ENCODE peak calls at places on chromosomes 12 and 14, in seven cellular contexts. E is colonic mucosa, Y is MM.1S, R is DND-41, G is fibroblast of lung, I is H9, B is IMR-90. J is an unnamed sample.

GRCh38 chr12:85260904-85261303 is 19.1 kb upstream of the ALX1 start:
- DNase-seq in I (no peak), G (no peak), B (no peak), Y (no peak), E (no peak), R (no peak), J (no peak)

GRCh38 chr12:4438834-4439596 is 6.6 kb downstream of the FGF6 start:
- DNase-seq in R (no peak), Y (no peak), B (no peak), E (peak), G (no peak), I (no peak), J (no peak)

GRCh38 chr12:29187756-29188155 is 38.7 kb downstream of the FAR2 start:
- DNase-seq in E (no peak), G (no peak), B (no peak), Y (no peak), R (no peak), I (no peak), J (no peak)

GRCh38 chr12:63766498-63766897 is 13.2 kb upstream of the RXYLT1 start:
- DNase-seq in B (no peak), G (no peak), I (no peak), R (no peak), E (no peak), Y (no peak), J (no peak)

GRCh38 chr12:19435831-19436497 is 3.3 kb upstream of the AEBP2 start:
- DNase-seq in E (no peak), G (no peak), R (no peak), I (no peak), Y (no peak), B (no peak), J (no peak)

GRCh38 chr14:90864741-90865140 is 48.5 kb upstream of the TTC7B start:
- DNase-seq in B (no peak), E (no peak), I (no peak), G (no peak), Y (no peak), R (no peak), J (no peak)

GRCh38 chr12:18145924-18146323 is 55.9 kb upstream of the RERGL start:
- DNase-seq in B (no peak), G (no peak), Y (no peak), R (no peak), I (no peak), E (no peak), J (no peak)

GRCh38 chr12:101019193-101019592 is 190.8 kb downstream of the SLC5A8 start:
- DNase-seq in G (no peak), R (no peak), E (no peak), B (no peak), I (no peak), Y (no peak), J (no peak)

GRCh38 chr12:53252349-53252916 is 15.7 kb upstream of the ESPL1 start:
- DNase-seq in G (peak), I (no peak), R (no peak), Y (no peak), E (peak), B (no peak), J (no peak)

GRCh38 chr14:21106506-21107359 is 5.9 kb downstream of the TMEM253 start:
- DNase-seq in Y (peak), I (peak), B (peak), E (peak), R (peak), G (peak), J (no peak)

GRCh38 chr14:50545618-50546017 is 13.2 kb upstream of the MAP4K5 start:
- DNase-seq in B (no peak), R (no peak), Y (no peak), G (peak), I (no peak), E (no peak), J (no peak)

GRCh38 chr12:47798481-47798948 is 21.2 kb downstream of the HDAC7 start:
- DNase-seq in B (no peak), G (no peak), E (no peak), Y (no peak), R (no peak), I (no peak), J (no peak)

GRCh38 chr14:36767603-36768281 is 106.1 kb downstream of the PAX9 start:
- DNase-seq in G (peak), Y (no peak), R (no peak), E (no peak), B (no peak), I (no peak), J (no peak)

DNA sequence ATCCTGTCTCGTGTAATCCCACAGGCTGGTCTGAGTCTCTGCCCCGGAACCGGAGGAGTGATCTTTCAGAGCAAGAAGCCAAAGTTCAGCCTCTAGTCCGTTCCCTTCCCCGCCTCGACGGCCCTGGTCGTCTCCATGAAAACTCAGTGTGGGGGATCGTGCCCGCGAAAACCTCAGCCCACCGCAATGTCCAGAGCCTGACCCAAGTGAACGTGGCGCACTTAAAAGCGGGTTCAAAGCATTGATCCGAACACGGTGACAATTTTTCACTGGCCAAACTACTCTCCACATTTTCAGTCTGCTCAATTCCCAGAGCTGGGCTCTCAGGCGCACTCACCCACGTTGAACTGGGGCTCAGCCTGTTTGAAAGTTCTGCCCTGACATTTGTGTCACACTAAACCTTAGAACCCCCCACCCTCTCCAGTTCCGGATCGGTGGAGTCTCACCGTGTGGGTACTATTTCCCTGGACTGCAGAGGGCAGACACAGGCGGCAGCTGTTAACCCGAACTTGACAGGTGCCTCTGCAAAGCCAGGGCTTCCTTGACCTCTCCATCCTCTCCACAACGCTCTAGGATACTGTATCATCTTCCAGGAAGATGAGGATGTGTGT is 883 bp upstream of the PRICKLE1 start:
- DNase-seq in E (peak), B (no peak), Y (peak), I (peak), R (no peak), G (peak), J (no peak)
- H3K9ac ChIP-seq in E (peak), B (peak), Y (peak), I (peak), R (no peak), G (no peak), J (peak)

GRCh38 chr12:57128519-57129247 is 400 bp downstream of the LRP1 start:
- DNase-seq in I (peak), B (no peak), E (peak), G (no peak), Y (no peak), R (no peak), J (peak)

GRCh38 chr12:57127710-57128518 is at the start of gene LRP1:
- DNase-seq in I (peak), R (peak), G (peak), Y (peak), B (peak), E (peak), J (peak)

GRCh38 chr12:57130941-57131340 is 2.7 kb downstream of the LRP1 start:
- DNase-seq in G (no peak), B (no peak), Y (no peak), R (no peak), E (peak), I (no peak), J (no peak)

GRCh38 chr12:57127101-57127709 is 1.1 kb upstream of the LRP1 start:
- DNase-seq in B (no peak), R (no peak), E (peak), I (peak), Y (peak), G (no peak), J (no peak)

DNA sequence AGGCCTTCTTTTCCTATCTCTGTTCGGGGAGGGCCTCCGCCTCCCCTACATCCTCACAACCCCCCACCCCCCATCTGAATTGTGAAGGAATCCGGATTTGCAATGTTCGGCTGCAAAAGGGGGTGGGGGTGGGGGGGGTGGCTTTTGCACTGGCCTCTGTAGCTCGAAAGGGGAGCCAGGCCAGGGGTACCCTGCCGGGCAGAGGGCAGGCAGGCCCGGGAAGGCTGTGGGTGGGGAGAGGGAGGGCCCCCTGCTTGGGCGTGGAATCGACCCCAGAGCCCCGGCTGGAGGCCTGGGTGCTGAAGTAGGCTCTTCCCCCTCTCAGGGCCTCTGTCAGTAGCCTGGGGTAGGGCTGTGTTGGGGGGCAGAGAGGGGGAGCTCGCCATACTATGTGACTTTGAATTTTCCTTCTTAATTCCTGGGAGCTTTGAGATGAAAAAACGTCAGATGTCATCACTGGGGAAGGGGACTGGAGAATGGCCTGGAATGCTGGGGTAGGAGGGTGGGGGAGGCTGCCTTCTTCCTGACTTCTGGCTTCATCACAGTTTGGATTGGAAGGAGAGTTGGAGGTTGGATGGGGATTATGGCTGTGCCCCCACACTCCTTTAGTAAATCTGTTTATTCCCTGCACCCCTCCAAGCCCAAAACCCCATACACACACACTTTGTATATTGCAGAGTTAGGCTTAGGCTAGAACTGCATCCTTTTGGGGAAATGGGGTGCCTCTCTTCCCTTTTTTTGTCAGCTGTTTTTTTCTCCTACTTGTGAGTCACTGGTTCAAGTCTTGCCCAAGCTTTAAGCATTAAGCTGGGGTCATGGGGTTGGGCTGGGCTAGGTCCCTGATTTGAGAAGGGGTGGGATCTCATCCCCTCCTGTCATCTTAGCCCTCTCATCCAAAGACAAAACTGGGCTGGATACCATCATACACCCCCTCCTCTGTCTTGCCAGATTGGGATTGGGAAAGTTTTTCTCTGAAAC is 1.3 kb downstream of the LRP1 start:
- DNase-seq in B (no peak), Y (no peak), G (no peak), E (peak), I (peak), R (no peak), J (no peak)
- H3K9ac ChIP-seq in B (peak), Y (no peak), G (peak), E (peak), I (peak), R (no peak), J (peak)

GRCh38 chr14:76919431-76919810 is 93.2 kb downstream of the LRRC74A start:
- DNase-seq in Y (no peak), B (no peak), E (no peak), I (no peak), R (no peak), G (peak), J (no peak)
- H3K9ac ChIP-seq in Y (no peak), B (peak), E (peak), I (no peak), R (peak), G (peak), J (peak)

DNA sequence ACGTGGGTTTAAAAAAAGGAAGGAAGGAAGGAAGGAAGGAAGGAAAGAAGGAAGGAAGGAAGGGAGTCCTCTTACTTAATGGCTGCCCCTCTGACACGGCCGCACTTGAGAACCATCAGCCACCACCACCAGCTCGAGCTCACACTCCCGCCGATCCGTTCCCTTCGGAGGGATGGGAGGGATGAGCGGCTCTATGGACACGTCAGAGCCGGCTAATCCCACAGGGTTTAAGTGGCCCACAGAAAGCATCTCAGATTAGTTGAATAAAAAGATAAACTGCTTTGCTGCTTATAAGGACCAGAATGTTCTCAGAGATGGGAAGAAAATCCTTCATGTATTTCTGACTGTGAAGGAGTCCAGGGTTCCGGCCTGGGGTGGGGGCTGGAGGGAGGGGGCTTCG is 31.1 kb downstream of the PRIMA1 start:
- DNase-seq in Y (no peak), G (no peak), I (no peak), R (no peak), B (no peak), E (no peak), J (no peak)
- H3K9ac ChIP-seq in Y (no peak), G (no peak), I (no peak), R (no peak), B (no peak), E (no peak), J (no peak)

DNA sequence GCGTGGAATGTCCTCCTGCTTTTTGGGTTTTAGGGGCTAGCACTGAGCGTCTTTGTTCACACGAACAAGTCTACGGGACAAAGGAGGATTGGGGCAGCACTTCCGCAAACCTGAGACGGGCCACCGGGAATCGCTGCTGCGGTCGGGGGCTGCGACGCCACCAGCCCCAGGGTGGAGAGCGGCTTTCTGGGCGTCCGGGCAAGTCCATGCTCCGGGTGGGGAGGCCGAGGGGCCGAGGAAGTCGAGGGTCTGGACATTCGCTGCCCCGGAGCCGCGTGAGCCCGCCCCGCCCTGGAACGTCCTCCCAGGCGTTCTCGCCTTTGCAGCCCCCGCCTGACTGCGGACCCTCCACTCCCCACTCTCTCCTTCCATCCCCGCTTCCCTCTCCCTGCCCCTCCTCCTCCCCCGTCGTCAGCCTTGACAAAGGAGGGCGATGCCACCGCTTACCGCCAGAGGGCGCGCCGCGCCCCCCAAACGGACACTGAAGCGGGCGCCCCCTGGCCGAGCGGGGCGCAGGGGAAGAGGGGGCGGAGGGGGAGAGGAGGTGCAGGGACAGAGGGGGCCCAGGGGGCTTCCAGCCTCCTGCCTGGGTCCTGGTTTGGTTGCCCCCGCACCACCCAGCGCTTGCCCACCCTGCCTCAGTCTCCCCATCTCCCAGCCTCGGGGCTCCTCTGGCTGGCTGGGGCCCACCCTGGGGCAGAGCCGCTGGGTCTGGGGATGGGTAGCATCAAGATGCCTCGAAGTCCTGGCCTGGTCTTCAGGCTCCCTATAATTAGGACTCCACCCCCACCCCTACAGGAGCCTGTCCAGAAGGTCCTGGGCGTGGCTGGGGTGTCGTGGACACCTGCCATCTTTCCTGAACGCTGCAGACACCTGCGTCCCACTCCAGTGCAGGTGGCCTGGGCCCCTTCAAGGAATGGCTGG is 39.1 kb upstream of the INF2 start:
- DNase-seq in I (peak), E (peak), G (peak), Y (no peak), B (peak), R (peak), J (peak)
- H3K9ac ChIP-seq in I (peak), E (no peak), G (peak), Y (no peak), B (peak), R (peak), J (peak)

GRCh38 chr12:123986374-123986920 is 13.4 kb downstream of the ZNF664 start:
- DNase-seq in I (no peak), G (no peak), Y (no peak), R (no peak), B (no peak), E (no peak), J (no peak)
- H3K9ac ChIP-seq in I (no peak), G (no peak), Y (no peak), R (no peak), B (no peak), E (no peak), J (no peak)

GRCh38 chr12:68177562-68177961 is 18.0 kb upstream of the IFNG start:
- DNase-seq in B (no peak), Y (no peak), E (no peak), I (no peak), G (no peak), R (no peak), J (no peak)
- H3K9ac ChIP-seq in B (no peak), Y (no peak), E (no peak), I (no peak), G (no peak), R (no peak), J (no peak)

DNA sequence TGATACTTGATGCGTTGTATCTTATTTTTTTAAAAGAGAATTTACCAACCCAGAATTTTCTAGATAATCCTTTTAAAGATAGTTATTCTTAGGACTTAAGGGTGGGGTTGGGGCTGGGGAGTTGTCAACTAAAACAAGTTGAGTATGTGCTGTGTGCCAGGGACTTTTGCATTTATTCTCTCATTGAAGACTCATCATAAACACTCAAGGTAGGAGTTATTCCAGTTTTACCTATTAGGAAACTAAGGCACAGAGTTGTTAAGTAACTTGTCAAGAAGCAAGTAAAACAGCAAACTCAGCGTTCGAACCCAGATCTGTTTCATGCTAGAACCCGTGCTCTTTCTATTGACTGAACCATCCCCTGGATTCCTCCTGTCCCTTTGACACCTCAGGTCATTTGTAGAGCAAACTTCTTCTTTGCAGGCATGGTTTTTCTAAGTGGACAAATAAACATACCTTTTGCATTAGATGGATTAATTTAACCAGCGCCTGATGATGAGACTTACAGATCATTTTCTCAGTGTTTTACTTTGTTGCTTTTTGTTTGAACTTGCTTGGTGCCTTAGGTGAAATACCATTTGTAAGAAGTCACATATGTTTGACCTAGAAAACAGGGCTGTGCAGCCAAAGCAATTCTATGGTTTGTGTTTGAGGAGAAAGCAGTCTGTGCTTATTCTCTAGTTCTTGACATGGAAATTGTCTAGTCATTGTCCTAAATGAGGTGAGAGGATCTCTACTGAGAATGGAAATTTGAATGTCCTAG is 110.9 kb downstream of the DIP2B start:
- DNase-seq in B (peak), G (peak), I (no peak), Y (no peak), R (no peak), E (no peak), J (no peak)
- H3K9ac ChIP-seq in B (no peak), G (no peak), I (no peak), Y (no peak), R (no peak), E (no peak), J (no peak)

J was measured in NT2/D1.